ENCODE peak calls at places on chromosomes 12 and 14, in seven cellular contexts. U, V, M, Y, B, R and W are unnamed samples.

GRCh38 chr12:29743801-29744200 is 39.9 kb downstream of the TMTC1 start:
- DNase-seq in U (no peak), B (no peak), Y (no peak), R (no peak), V (no peak), M (no peak), W (no peak)

GRCh38 chr12:34292736-34293625 is 270.7 kb downstream of the ALG10 start:
- DNase-seq in U (no peak), R (peak; percentile 42), B (no peak), V (no peak), M (peak; percentile 5), Y (no peak), W (peak; percentile 48)

GRCh38 chr12:93484315-93484981 is 17.1 kb downstream of the MRPL42 start:
- DNase-seq in B (no peak), V (no peak), R (no peak), M (no peak), Y (no peak), U (no peak), W (peak; percentile 60)

GRCh38 chr12:12007001-12007712 is 63.6 kb upstream of the BCL2L14 start:
- DNase-seq in U (peak; percentile 59), M (no peak), Y (no peak), B (no peak), V (no peak), R (no peak), W (no peak)

GRCh38 chr12:14920475-14921126 is 17.7 kb downstream of the ERP27 start:
- DNase-seq in B (no peak), Y (no peak), R (no peak), V (no peak), M (no peak), U (no peak), W (no peak)

GRCh38 chr12:75672212-75672611 is 160.8 kb upstream of the KRR1 start:
- DNase-seq in U (no peak), B (peak; percentile 3), R (no peak), M (no peak), V (no peak), Y (no peak), W (no peak)

GRCh38 chr12:51529586-51529985 is 61.4 kb upstream of the SCN8A start:
- DNase-seq in B (no peak), R (no peak), M (no peak), U (no peak), V (no peak), Y (no peak), W (no peak)

GRCh38 chr12:119949594-119949993 is 39.4 kb upstream of the BICDL1 start:
- DNase-seq in U (no peak), R (no peak), B (no peak), V (no peak), M (no peak), Y (no peak), W (no peak)

GRCh38 chr12:59649203-59649602 is 53.4 kb downstream of the SLC16A7 start:
- DNase-seq in R (no peak), M (peak; percentile 63), V (no peak), B (no peak), Y (no peak), U (no peak), W (no peak)

GRCh38 chr14:55386037-55386798 is 25.4 kb downstream of the ATG14 start:
- DNase-seq in R (no peak), M (no peak), U (no peak), V (no peak), B (no peak), Y (no peak), W (no peak)

GRCh38 chr12:95582230-95583058 is 31.2 kb upstream of the USP44 start:
- DNase-seq in M (peak; percentile 37), U (no peak), B (peak; percentile 43), R (no peak), V (peak; percentile 51), Y (no peak), W (no peak)

GRCh38 chr12:125683748-125684381 is 618.6 kb downstream of the AACS start:
- DNase-seq in M (peak; percentile 31), B (peak; percentile 66), U (no peak), V (no peak), Y (peak; percentile 99), R (no peak), W (no peak)

GRCh38 chr12:126069549-126070165 is 1004.4 kb downstream of the AACS start:
- DNase-seq in Y (peak; percentile 90), V (peak; percentile 45), R (peak; percentile 22), M (peak; percentile 33), U (no peak), B (peak; percentile 20), W (no peak)

GRCh38 chr12:59040651-59041050 is 120.3 kb upstream of the LRIG3 start:
- DNase-seq in U (no peak), R (no peak), V (no peak), Y (no peak), M (no peak), B (no peak), W (no peak)

GRCh38 chr14:91425720-91426032 is 8.1 kb upstream of the CCDC88C start:
- DNase-seq in R (no peak), M (no peak), U (no peak), B (no peak), Y (peak; percentile 22), V (no peak), W (no peak)

GRCh38 chr12:104975621-104976343 is 10.3 kb upstream of the NOPCHAP1 start:
- DNase-seq in B (no peak), M (no peak), V (no peak), R (no peak), U (no peak), Y (no peak), W (no peak)

GRCh38 chr12:27902651-27903050 is 69.9 kb downstream of the PTHLH start:
- DNase-seq in U (no peak), Y (no peak), R (no peak), M (no peak), V (no peak), B (no peak), W (no peak)

GRCh38 chr12:2264622-2265306 is 212.0 kb downstream of the CACNA1C start:
- DNase-seq in R (no peak), V (no peak), B (no peak), U (no peak), Y (no peak), M (no peak), W (no peak)

GRCh38 chr12:79302171-79302841 is 388.5 kb downstream of the PAWR start:
- DNase-seq in V (no peak), U (no peak), B (no peak), Y (no peak), R (no peak), M (no peak), W (no peak)

GRCh38 chr12:95143784-95144205 is 70.4 kb upstream of the NR2C1 start:
- DNase-seq in R (no peak), B (no peak), U (no peak), M (no peak), Y (no peak), V (no peak), W (no peak)

GRCh38 chr12:86683568-86683991 is 427.4 kb upstream of the MGAT4C start:
- DNase-seq in V (no peak), M (no peak), Y (no peak), U (no peak), R (no peak), B (no peak), W (no peak)

GRCh38 chr12:75020068-75020557 is 189.5 kb downstream of the KCNC2 start:
- DNase-seq in M (no peak), B (no peak), Y (no peak), V (peak; percentile 10), U (no peak), R (no peak), W (no peak)

GRCh38 chr12:104998423-104999346 is 12.6 kb downstream of the NOPCHAP1 start:
- DNase-seq in Y (no peak), B (no peak), V (no peak), R (no peak), M (no peak), U (no peak), W (no peak)

GRCh38 chr12:23566133-23566532 is 383.3 kb downstream of the SOX5 start:
- DNase-seq in V (no peak), R (no peak), M (no peak), U (no peak), Y (no peak), B (no peak), W (no peak)

GRCh38 chr12:23560611-23561010 is 388.9 kb downstream of the SOX5 start:
- DNase-seq in V (no peak), R (no peak), M (no peak), U (peak; percentile 5), B (no peak), Y (no peak), W (no peak)

GRCh38 chr12:23561536-23561935 is 387.9 kb downstream of the SOX5 start:
- DNase-seq in U (no peak), B (no peak), V (no peak), R (no peak), Y (no peak), M (no peak), W (no peak)

GRCh38 chr12:23569388-23569787 is 380.1 kb downstream of the SOX5 start:
- DNase-seq in Y (no peak), U (no peak), V (no peak), R (no peak), M (no peak), B (no peak), W (no peak)

DNA sequence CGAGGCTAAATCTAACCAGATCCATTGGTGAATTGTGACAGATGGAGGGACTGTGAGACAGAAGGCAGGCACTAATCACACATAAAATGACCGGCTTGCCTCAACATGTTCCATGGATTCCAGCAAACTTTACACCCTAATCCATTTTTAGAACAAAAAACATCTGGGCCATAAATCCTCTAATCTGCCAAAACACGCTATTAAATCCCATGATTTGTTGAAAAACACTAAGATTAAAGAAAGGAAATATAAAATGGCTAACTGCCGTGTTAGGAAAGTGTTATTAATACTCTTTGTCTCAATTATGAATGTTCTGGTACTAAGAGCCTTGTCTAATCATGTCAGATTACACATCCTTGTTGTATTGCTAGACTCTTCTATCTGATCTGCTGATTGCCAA is 385.0 kb downstream of the SOX5 start:
- DNase-seq in B (no peak), M (no peak), R (no peak), V (no peak), U (no peak), Y (no peak), W (no peak)
- TF ChIP-seq JUND in B (no peak), M (no peak), R (no peak), V (no peak), U (no peak), Y (no peak), W (no peak)

DNA sequence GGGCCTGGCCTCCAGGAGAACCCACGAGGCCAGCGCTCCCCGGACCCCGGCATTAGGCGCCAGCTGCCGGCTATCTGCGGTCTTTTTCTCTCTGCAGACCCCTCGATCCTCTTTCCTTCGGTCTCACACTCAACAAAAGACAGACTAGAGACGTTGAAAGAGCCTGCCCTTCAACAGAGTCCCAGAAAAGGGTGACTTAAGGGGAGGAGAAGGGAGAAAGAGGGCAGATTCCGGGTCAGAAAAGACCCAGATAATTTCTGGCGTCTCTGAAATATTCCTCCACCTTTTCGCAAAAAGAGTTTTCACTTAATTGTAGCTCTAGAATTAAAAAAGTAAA is 3.3 kb upstream of the TBX3 start:
- DNase-seq in B (no peak), Y (peak; percentile 46), M (no peak), R (no peak), U (no peak), V (no peak), W (no peak)
- TF ChIP-seq JUND in B (no peak), Y (no peak), M (no peak), R (no peak), U (no peak), V (no peak), W (no peak)

GRCh38 chr12:6135071-6135470 is 10.6 kb upstream of the VWF start:
- DNase-seq in U (no peak), Y (no peak), V (no peak), B (no peak), R (no peak), M (no peak), W (no peak)
- TF ChIP-seq JUND in U (no peak), Y (no peak), V (no peak), B (no peak), R (no peak), M (no peak), W (no peak)

GRCh38 chr14:21087294-21088091 is 11.0 kb downstream of the ZNF219 start:
- DNase-seq in V (no peak), U (no peak), Y (no peak), R (no peak), M (no peak), B (peak; percentile 80), W (no peak)
- TF ChIP-seq JUND in V (no peak), U (no peak), Y (peak; percentile 74), R (no peak), M (no peak), B (peak; percentile 64), W (no peak)